ENCODE peak calls at places on chromosomes 12 and 14, in ten cellular contexts. W, Q, J, D, O, E, F, K, L and M are unnamed samples.
A peak's percentile ranks its signal among the peaks of the same experiment; 100 is the strongest.

GRCh38 chr14:22131749-22132476 is 457.1 kb downstream of the DAD1 start:
- DNase-seq in D (no peak), F (peak; percentile 62), W (peak; percentile 3), K (no peak), Q (peak; percentile 30), L (no peak), O (no peak), J (no peak), E (no peak), M (peak; percentile 10)

GRCh38 chr12:42786400-42786799 is 196.9 kb upstream of the PRICKLE1 start:
- DNase-seq in L (no peak), J (no peak), W (peak; percentile 41), Q (no peak), D (no peak), K (no peak), E (no peak), O (no peak), F (no peak), M (no peak)

GRCh38 chr12:11862794-11863193 is 207.9 kb upstream of the BCL2L14 start:
- DNase-seq in D (peak; percentile 48), L (no peak), W (peak; percentile 71), K (peak; percentile 33), E (peak; percentile 61), O (no peak), Q (no peak), J (no peak), F (no peak), M (no peak)

GRCh38 chr12:5206401-5207175 is 162.9 kb downstream of the KCNA5 start:
- DNase-seq in J (no peak), L (no peak), O (no peak), E (no peak), D (no peak), Q (no peak), F (no peak), W (no peak), K (no peak), M (no peak)

GRCh38 chr12:129911437-129912049 is 7.7 kb upstream of the TMEM132D start:
- DNase-seq in W (no peak), F (peak; percentile 27), D (peak; percentile 75), K (peak; percentile 37), Q (peak; percentile 32), L (no peak), J (no peak), E (peak; percentile 27), O (peak; percentile 76), M (peak; percentile 65)

GRCh38 chr12:1758887-1759286 is 61.5 kb upstream of the LRTM2 start:
- DNase-seq in L (no peak), Q (no peak), E (no peak), O (no peak), J (no peak), F (no peak), D (no peak), W (peak; percentile 54), K (no peak), M (no peak)

GRCh38 chr14:65230287-65230728 is 128.0 kb upstream of the MAX start:
- DNase-seq in W (no peak), O (peak; percentile 37), K (no peak), J (no peak), D (peak; percentile 63), L (no peak), F (no peak), E (peak; percentile 45), Q (peak; percentile 76), M (no peak)

GRCh38 chr14:88825078-88825458 is 617 bp downstream of the TTC8 start:
- DNase-seq in Q (no peak), E (peak; percentile 25), D (no peak), L (no peak), F (peak; percentile 16), J (no peak), K (no peak), W (peak; percentile 23), O (no peak), M (peak; percentile 31)

GRCh38 chr14:75142494-75142893 is 15.6 kb upstream of the NEK9 start:
- DNase-seq in F (no peak), K (no peak), E (no peak), L (no peak), J (no peak), D (no peak), W (no peak), O (no peak), Q (no peak), M (no peak)

GRCh38 chr14:75144944-75145343 is 18.1 kb upstream of the NEK9 start:
- DNase-seq in W (no peak), F (no peak), J (no peak), Q (no peak), E (no peak), L (no peak), O (no peak), D (no peak), K (no peak), M (no peak)

GRCh38 chr14:75143761-75144527 is 17.1 kb upstream of the NEK9 start:
- DNase-seq in L (no peak), K (no peak), Q (no peak), W (no peak), O (no peak), J (no peak), E (no peak), D (no peak), F (no peak), M (no peak)

GRCh38 chr14:75150150-75150549 is 23.3 kb upstream of the NEK9 start:
- DNase-seq in K (no peak), J (no peak), D (no peak), E (peak; percentile 56), O (no peak), W (no peak), F (peak; percentile 76), L (no peak), Q (no peak), M (peak; percentile 68)

DNA sequence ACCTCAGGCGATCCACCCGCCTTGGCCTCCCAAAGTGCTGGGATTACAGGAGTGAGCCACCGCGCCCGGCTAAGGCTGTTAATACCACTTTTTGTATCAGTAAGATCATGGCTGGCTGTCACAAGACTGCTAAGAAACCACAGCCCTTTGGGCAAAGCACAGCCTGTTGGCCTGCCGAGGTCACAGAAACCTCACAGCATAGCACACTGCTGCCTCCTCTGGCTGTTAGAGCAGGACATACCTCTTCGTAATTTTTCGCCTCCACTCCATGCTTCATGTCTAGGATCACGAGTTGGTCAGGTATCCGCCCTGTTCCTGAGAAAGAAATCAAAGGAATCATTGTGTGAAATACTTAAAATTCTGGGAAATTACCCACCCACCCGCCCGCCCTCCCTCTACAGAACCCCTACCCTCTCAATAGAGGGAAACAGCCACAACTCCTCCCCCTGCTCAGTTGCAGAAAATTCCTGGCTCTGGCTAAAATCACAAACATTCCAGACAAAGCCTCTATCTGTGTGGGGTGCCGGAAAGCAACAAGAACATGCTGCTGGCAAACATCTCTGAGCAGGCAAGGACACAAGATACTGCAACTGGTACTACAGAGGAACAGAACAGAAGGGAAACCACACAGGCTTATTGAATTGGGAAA is 20.7 kb upstream of the NEK9 start:
- DNase-seq in E (peak; percentile 73), J (peak; percentile 95), F (peak; percentile 64), D (peak; percentile 81), L (no peak), W (peak; percentile 72), O (peak; percentile 77), Q (peak; percentile 73), K (peak; percentile 73), M (peak; percentile 38)
- TF ChIP-seq CTCF in E (peak; percentile 43), J (peak; percentile 75), F (peak; percentile 52), D (peak; percentile 64), L (peak; percentile 57), W (peak; percentile 48), O (peak; percentile 76), Q (no peak), K (peak; percentile 16), M (peak; percentile 32)

GRCh38 chr12:121536058-121536928 is 44.5 kb downstream of the KDM2B start:
- DNase-seq in K (peak; percentile 54), F (peak; percentile 54), J (peak; percentile 37), O (peak; percentile 84), Q (peak; percentile 61), L (no peak), W (peak; percentile 88), D (peak; percentile 66), E (peak; percentile 79), M (peak; percentile 17)

GRCh38 chr12:121533391-121534090 is 47.3 kb downstream of the KDM2B start:
- DNase-seq in D (no peak), O (no peak), Q (no peak), E (no peak), L (no peak), F (no peak), J (no peak), W (no peak), K (no peak), M (no peak)

GRCh38 chr12:121535150-121536057 is 45.4 kb downstream of the KDM2B start:
- DNase-seq in K (no peak), E (no peak), O (no peak), D (no peak), W (no peak), F (no peak), Q (no peak), L (no peak), J (no peak), M (no peak)

GRCh38 chr12:121532503-121533390 is 48.1 kb downstream of the KDM2B start:
- DNase-seq in J (no peak), F (no peak), L (no peak), O (no peak), W (peak; percentile 84), E (peak; percentile 24), D (no peak), Q (no peak), K (no peak), M (no peak)

DNA sequence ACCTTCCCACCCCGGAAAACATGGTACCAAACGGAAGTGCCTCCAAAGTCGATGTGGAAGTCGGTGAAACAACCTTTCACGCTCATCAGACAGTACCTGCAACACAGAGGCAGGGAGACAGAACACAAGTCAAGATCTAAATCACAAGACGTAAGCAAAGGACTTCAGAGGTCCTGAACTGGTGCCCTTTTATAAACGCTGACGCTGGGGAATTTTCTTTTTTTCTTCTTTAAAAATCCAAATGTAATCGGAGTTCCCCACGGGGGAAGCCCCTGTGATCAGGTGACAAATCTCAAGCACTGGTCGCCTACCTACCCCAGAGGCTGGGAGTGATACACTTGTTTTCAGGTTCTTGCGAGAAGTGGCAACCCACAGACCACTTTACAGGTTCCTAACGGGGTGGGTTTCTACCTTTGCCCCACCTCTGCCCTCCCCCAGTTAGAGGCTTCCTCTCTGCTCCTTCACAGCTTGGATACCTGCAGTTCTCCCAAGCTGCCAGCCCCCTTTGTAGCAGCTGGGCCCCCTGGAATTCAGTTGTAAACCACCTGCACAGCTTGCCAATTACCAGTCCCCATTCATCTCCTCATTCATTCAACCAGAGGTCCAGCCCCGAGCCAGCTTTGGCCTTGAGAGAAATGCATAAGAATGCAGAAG is 46.2 kb downstream of the KDM2B start:
- DNase-seq in Q (no peak), E (no peak), L (no peak), J (no peak), D (no peak), W (no peak), O (no peak), K (no peak), F (no peak), M (no peak)
- TF ChIP-seq CTCF in Q (no peak), E (no peak), L (no peak), J (no peak), D (no peak), W (no peak), O (no peak), K (no peak), F (no peak), M (no peak)

DNA sequence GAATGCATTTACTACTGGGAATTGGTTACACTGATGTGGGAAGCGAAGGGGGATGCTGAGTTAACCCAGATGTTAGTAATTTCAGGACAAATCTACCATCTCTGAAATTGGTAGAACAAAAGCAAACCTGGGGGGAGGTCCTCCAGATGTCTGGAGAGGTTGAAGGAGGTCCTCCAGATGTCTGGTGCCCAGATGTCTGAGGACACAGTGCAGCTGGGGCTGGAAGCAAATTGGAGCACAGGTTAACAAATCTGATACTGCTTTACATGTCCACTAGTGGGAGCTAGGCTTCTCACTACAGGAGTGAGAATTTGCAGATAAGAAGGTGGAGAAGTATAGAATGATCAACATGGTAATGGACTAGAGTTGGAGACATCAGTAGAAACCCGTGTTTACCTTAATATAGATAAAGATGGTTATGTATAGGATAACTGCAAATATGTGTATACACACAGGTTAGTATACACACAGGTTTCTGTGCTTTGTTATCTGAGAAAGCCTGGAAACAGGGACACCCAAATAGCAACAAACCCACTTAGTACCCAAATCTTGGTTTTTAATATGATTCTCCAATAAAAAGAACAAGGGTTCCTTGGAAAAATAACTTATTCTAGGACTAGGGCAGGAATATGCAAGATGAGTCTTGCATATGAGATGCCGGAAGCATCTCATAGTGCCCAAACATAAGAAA is 162.5 kb downstream of the C12orf50 start:
- DNase-seq in O (no peak), E (peak; percentile 26), K (no peak), J (no peak), F (peak; percentile 60), L (no peak), Q (peak; percentile 8), W (peak; percentile 50), D (no peak), M (peak; percentile 38)
- TF ChIP-seq CTCF in O (peak; percentile 58), E (peak; percentile 44), K (no peak), J (no peak), F (peak; percentile 82), L (peak; percentile 58), Q (peak; percentile 41), W (peak; percentile 53), D (peak; percentile 7), M (peak; percentile 34)

GRCh38 chr14:77125275-77126073 is 16.1 kb downstream of the ZDHHC22 start:
- DNase-seq in Q (no peak), W (no peak), D (no peak), J (no peak), E (no peak), L (no peak), F (no peak), O (no peak), K (no peak), M (no peak)
- TF ChIP-seq CTCF in Q (peak; percentile 19), W (no peak), D (no peak), J (no peak), E (no peak), L (no peak), F (no peak), O (no peak), K (no peak), M (no peak)